ENCODE peak calls at places on chromosomes 1 and 21, in nine cellular contexts. One of them, this sample, is unnamed.

GRCh38 chr1:221863635-221864034 is 121.7 kb upstream of the DUSP10 start:
- DNase-seq in A549: no peak
- DNase-seq in GM10248: no peak
- DNase-seq in BE2C: no peak
- DNase-seq in prostate gland: no peak
- DNase-seq in GM06990: no peak
- DNase-seq in AG10803: no peak
- DNase-seq in CD4-positive, alpha-beta T cell: no peak
- DNase-seq in uterus: no peak
- DNase-seq in this sample: no peak

GRCh38 chr1:64744492-64745180 is at the start of gene RAVER2:
- DNase-seq in A549: peak; percentile 71
- DNase-seq in GM10248: peak; percentile 54
- DNase-seq in BE2C: peak; percentile 74
- DNase-seq in prostate gland: peak; percentile 84
- DNase-seq in GM06990: peak; percentile 27
- DNase-seq in AG10803: peak; percentile 44
- DNase-seq in CD4-positive, alpha-beta T cell: peak; percentile 37
- DNase-seq in uterus: peak; percentile 74
- DNase-seq in this sample: peak; percentile 95

GRCh38 chr1:203291201-203292096 is 13.9 kb upstream of the BTG2 start:
- DNase-seq in A549: peak; percentile 41
- DNase-seq in GM10248: no peak
- DNase-seq in BE2C: no peak
- DNase-seq in prostate gland: no peak
- DNase-seq in GM06990: no peak
- DNase-seq in AG10803: no peak
- DNase-seq in CD4-positive, alpha-beta T cell: no peak
- DNase-seq in uterus: peak; percentile 70
- DNase-seq in this sample: no peak

GRCh38 chr1:226973898-226974543 is 33.9 kb downstream of the COQ8A start:
- DNase-seq in A549: no peak
- DNase-seq in GM10248: no peak
- DNase-seq in BE2C: no peak
- DNase-seq in prostate gland: no peak
- DNase-seq in GM06990: no peak
- DNase-seq in AG10803: peak; percentile 58
- DNase-seq in CD4-positive, alpha-beta T cell: no peak
- DNase-seq in uterus: peak; percentile 82
- DNase-seq in this sample: no peak

GRCh38 chr1:111733183-111733995 is 5.8 kb downstream of the INKA2 start:
- DNase-seq in A549: peak; percentile 52
- DNase-seq in GM10248: no peak
- DNase-seq in BE2C: no peak
- DNase-seq in prostate gland: no peak
- DNase-seq in GM06990: no peak
- DNase-seq in AG10803: peak; percentile 78
- DNase-seq in CD4-positive, alpha-beta T cell: no peak
- DNase-seq in uterus: peak; percentile 51
- DNase-seq in this sample: no peak

GRCh38 chr1:1156140-1157032 is 17.3 kb upstream of the TTLL10 start:
- DNase-seq in A549: no peak
- DNase-seq in GM10248: no peak
- DNase-seq in BE2C: no peak
- DNase-seq in prostate gland: no peak
- DNase-seq in GM06990: no peak
- DNase-seq in AG10803: no peak
- DNase-seq in CD4-positive, alpha-beta T cell: no peak
- DNase-seq in uterus: no peak
- DNase-seq in this sample: no peak

GRCh38 chr21:45226540-45227326 is 61.0 kb downstream of the POFUT2 start:
- DNase-seq in A549: no peak
- DNase-seq in GM10248: no peak
- DNase-seq in BE2C: no peak
- DNase-seq in prostate gland: no peak
- DNase-seq in GM06990: no peak
- DNase-seq in AG10803: peak; percentile 13
- DNase-seq in CD4-positive, alpha-beta T cell: peak; percentile 15
- DNase-seq in uterus: no peak
- DNase-seq in this sample: peak; percentile 63

GRCh38 chr1:41728403-41729202 is 190.1 kb downstream of the HIVEP3 start:
- DNase-seq in A549: no peak
- DNase-seq in GM10248: peak; percentile 89
- DNase-seq in BE2C: peak; percentile 14
- DNase-seq in prostate gland: no peak
- DNase-seq in GM06990: peak; percentile 86
- DNase-seq in AG10803: no peak
- DNase-seq in CD4-positive, alpha-beta T cell: no peak
- DNase-seq in uterus: no peak
- DNase-seq in this sample: no peak

GRCh38 chr1:220685879-220686278 is 4.3 kb upstream of the C1orf115 start:
- DNase-seq in A549: peak; percentile 53
- DNase-seq in GM10248: no peak
- DNase-seq in BE2C: no peak
- DNase-seq in prostate gland: no peak
- DNase-seq in GM06990: no peak
- DNase-seq in AG10803: no peak
- DNase-seq in CD4-positive, alpha-beta T cell: no peak
- DNase-seq in uterus: no peak
- DNase-seq in this sample: no peak

GRCh38 chr1:235714205-235714897 is 64.8 kb upstream of the GNG4 start:
- DNase-seq in A549: no peak
- DNase-seq in GM10248: no peak
- DNase-seq in BE2C: no peak
- DNase-seq in prostate gland: no peak
- DNase-seq in GM06990: no peak
- DNase-seq in AG10803: no peak
- DNase-seq in CD4-positive, alpha-beta T cell: no peak
- DNase-seq in uterus: no peak
- DNase-seq in this sample: no peak

GRCh38 chr21:42863504-42863870 is 15.9 kb downstream of the WDR4 start:
- DNase-seq in A549: no peak
- DNase-seq in GM10248: no peak
- DNase-seq in BE2C: no peak
- DNase-seq in prostate gland: no peak
- DNase-seq in GM06990: no peak
- DNase-seq in AG10803: no peak
- DNase-seq in CD4-positive, alpha-beta T cell: no peak
- DNase-seq in uterus: no peak
- DNase-seq in this sample: no peak

GRCh38 chr1:169108897-169109560 is 2.5 kb downstream of the ATP1B1 start:
- DNase-seq in A549: peak; percentile 73
- DNase-seq in GM10248: peak; percentile 45
- DNase-seq in BE2C: peak; percentile 69
- DNase-seq in prostate gland: peak; percentile 30
- DNase-seq in GM06990: no peak
- DNase-seq in AG10803: no peak
- DNase-seq in CD4-positive, alpha-beta T cell: no peak
- DNase-seq in uterus: no peak
- DNase-seq in this sample: no peak

GRCh38 chr1:50450861-50451653 is 27.8 kb upstream of the DMRTA2 start:
- DNase-seq in A549: no peak
- DNase-seq in GM10248: no peak
- DNase-seq in BE2C: no peak
- DNase-seq in prostate gland: no peak
- DNase-seq in GM06990: no peak
- DNase-seq in AG10803: no peak
- DNase-seq in CD4-positive, alpha-beta T cell: no peak
- DNase-seq in uterus: no peak
- DNase-seq in this sample: no peak

GRCh38 chr1:33712176-33712575 is 151.7 kb upstream of the HMGB4 start:
- DNase-seq in A549: no peak
- DNase-seq in GM10248: no peak
- DNase-seq in BE2C: no peak
- DNase-seq in prostate gland: no peak
- DNase-seq in GM06990: no peak
- DNase-seq in AG10803: no peak
- DNase-seq in CD4-positive, alpha-beta T cell: no peak
- DNase-seq in uterus: no peak
- DNase-seq in this sample: no peak

GRCh38 chr1:65235867-65236805 is 73.2 kb upstream of the DNAJC6 start:
- DNase-seq in A549: peak; percentile 37
- DNase-seq in GM10248: peak; percentile 20
- DNase-seq in BE2C: no peak
- DNase-seq in prostate gland: no peak
- DNase-seq in GM06990: no peak
- DNase-seq in AG10803: peak; percentile 50
- DNase-seq in CD4-positive, alpha-beta T cell: no peak
- DNase-seq in uterus: no peak
- DNase-seq in this sample: no peak

GRCh38 chr1:18118078-18118477 is 10.5 kb downstream of the IGSF21 start:
- DNase-seq in A549: no peak
- DNase-seq in GM10248: no peak
- DNase-seq in BE2C: no peak
- DNase-seq in prostate gland: no peak
- DNase-seq in GM06990: no peak
- DNase-seq in AG10803: no peak
- DNase-seq in CD4-positive, alpha-beta T cell: no peak
- DNase-seq in uterus: no peak
- DNase-seq in this sample: no peak

GRCh38 chr1:39675220-39675619 is 3.3 kb upstream of the NT5C1A start:
- DNase-seq in A549: no peak
- DNase-seq in GM10248: no peak
- DNase-seq in BE2C: peak; percentile 67
- DNase-seq in prostate gland: no peak
- DNase-seq in GM06990: no peak
- DNase-seq in AG10803: no peak
- DNase-seq in CD4-positive, alpha-beta T cell: no peak
- DNase-seq in uterus: no peak
- DNase-seq in this sample: no peak

GRCh38 chr1:39671433-39671792 is 494 bp downstream of the NT5C1A start:
- DNase-seq in A549: no peak
- DNase-seq in GM10248: no peak
- DNase-seq in BE2C: peak; percentile 65
- DNase-seq in prostate gland: no peak
- DNase-seq in GM06990: no peak
- DNase-seq in AG10803: no peak
- DNase-seq in CD4-positive, alpha-beta T cell: no peak
- DNase-seq in uterus: no peak
- DNase-seq in this sample: peak; percentile 82

GRCh38 chr1:39671793-39672550 is at the start of gene NT5C1A:
- DNase-seq in A549: no peak
- DNase-seq in GM10248: peak; percentile 66
- DNase-seq in BE2C: peak; percentile 51
- DNase-seq in prostate gland: no peak
- DNase-seq in GM06990: peak; percentile 57
- DNase-seq in AG10803: no peak
- DNase-seq in CD4-positive, alpha-beta T cell: no peak
- DNase-seq in uterus: no peak
- DNase-seq in this sample: peak; percentile 63

GRCh38 chr1:39672551-39672947 is 642 bp upstream of the NT5C1A start:
- DNase-seq in A549: no peak
- DNase-seq in GM10248: peak; percentile 61
- DNase-seq in BE2C: peak; percentile 39
- DNase-seq in prostate gland: no peak
- DNase-seq in GM06990: no peak
- DNase-seq in AG10803: no peak
- DNase-seq in CD4-positive, alpha-beta T cell: peak; percentile 27
- DNase-seq in uterus: no peak
- DNase-seq in this sample: peak; percentile 65

DNA sequence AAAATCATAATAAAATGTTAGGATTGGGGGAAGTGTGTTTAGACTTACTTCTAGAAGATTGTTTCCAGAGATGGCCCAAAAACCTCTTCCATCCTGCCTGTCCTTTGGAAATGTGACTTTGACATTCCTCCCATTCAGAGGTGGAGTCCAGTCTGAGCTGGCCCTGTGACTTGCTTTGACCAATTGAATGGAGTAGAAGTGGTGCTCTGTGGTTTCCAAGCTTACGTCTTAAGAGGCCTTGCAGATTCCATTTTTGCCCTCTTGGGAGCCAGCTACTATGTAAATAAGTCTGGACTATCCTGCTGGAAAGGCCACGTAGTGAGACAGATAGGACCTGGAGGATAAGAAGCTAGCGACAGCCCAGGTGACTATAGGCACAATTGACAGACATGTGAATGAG is 1.3 kb upstream of the NT5C1A start:
- DNase-seq in A549: no peak
- DNase-seq in GM10248: no peak
- DNase-seq in BE2C: no peak
- DNase-seq in prostate gland: no peak
- DNase-seq in GM06990: no peak
- DNase-seq in AG10803: no peak
- DNase-seq in CD4-positive, alpha-beta T cell: no peak
- DNase-seq in uterus: no peak
- DNase-seq in this sample: no peak
- TF ChIP-seq CTCF in A549: no peak
- TF ChIP-seq CTCF in GM10248: no peak
- TF ChIP-seq CTCF in BE2C: no peak
- TF ChIP-seq CTCF in prostate gland: no peak
- TF ChIP-seq CTCF in GM06990: no peak
- TF ChIP-seq CTCF in AG10803: no peak
- TF ChIP-seq CTCF in CD4-positive, alpha-beta T cell: no peak
- TF ChIP-seq CTCF in uterus: no peak
- TF ChIP-seq CTCF in this sample: no peak

DNA sequence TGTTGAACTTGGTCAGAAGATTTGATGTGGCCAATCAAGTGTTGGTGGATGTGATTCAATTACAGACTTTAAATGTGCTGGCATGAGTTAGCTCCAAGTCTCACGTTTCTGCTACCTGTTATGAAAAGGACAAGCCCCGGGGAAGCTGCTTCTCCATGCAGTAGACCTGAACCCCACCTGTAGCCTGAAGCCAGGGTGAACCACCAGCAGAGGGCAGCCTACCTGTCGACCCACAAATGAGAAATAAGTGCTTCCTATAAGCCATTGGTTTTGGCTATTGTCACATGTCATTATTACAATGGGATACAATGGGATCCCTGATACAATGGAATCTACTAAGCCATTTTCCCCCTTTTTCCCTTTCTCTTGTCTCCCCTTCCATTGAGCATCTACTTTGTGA is 230.2 kb downstream of the PRDM2 start:
- DNase-seq in A549: peak; percentile 22
- DNase-seq in GM10248: peak; percentile 47
- DNase-seq in BE2C: no peak
- DNase-seq in prostate gland: no peak
- DNase-seq in GM06990: no peak
- DNase-seq in AG10803: no peak
- DNase-seq in CD4-positive, alpha-beta T cell: no peak
- DNase-seq in uterus: no peak
- DNase-seq in this sample: no peak
- TF ChIP-seq CTCF in A549: no peak
- TF ChIP-seq CTCF in GM10248: peak; percentile 49
- TF ChIP-seq CTCF in BE2C: peak; percentile 37
- TF ChIP-seq CTCF in prostate gland: no peak
- TF ChIP-seq CTCF in GM06990: peak; percentile 76
- TF ChIP-seq CTCF in AG10803: no peak
- TF ChIP-seq CTCF in CD4-positive, alpha-beta T cell: no peak
- TF ChIP-seq CTCF in uterus: no peak
- TF ChIP-seq CTCF in this sample: no peak

GRCh38 chr1:53255031-53255430 is 16.7 kb upstream of the MAGOH start:
- DNase-seq in A549: no peak
- DNase-seq in GM10248: no peak
- DNase-seq in BE2C: no peak
- DNase-seq in prostate gland: no peak
- DNase-seq in GM06990: no peak
- DNase-seq in AG10803: no peak
- DNase-seq in CD4-positive, alpha-beta T cell: no peak
- DNase-seq in uterus: no peak
- DNase-seq in this sample: no peak
- TF ChIP-seq CTCF in A549: no peak
- TF ChIP-seq CTCF in GM10248: no peak
- TF ChIP-seq CTCF in BE2C: no peak
- TF ChIP-seq CTCF in prostate gland: no peak
- TF ChIP-seq CTCF in GM06990: no peak
- TF ChIP-seq CTCF in AG10803: no peak
- TF ChIP-seq CTCF in CD4-positive, alpha-beta T cell: no peak
- TF ChIP-seq CTCF in uterus: no peak
- TF ChIP-seq CTCF in this sample: peak; percentile 30

GRCh38 chr1:88549536-88549935 is 134.5 kb upstream of the PKN2 start:
- DNase-seq in A549: no peak
- DNase-seq in GM10248: no peak
- DNase-seq in BE2C: no peak
- DNase-seq in prostate gland: no peak
- DNase-seq in GM06990: no peak
- DNase-seq in AG10803: peak; percentile 5
- DNase-seq in CD4-positive, alpha-beta T cell: no peak
- DNase-seq in uterus: no peak
- DNase-seq in this sample: no peak
- TF ChIP-seq CTCF in A549: peak; percentile 29
- TF ChIP-seq CTCF in GM10248: no peak
- TF ChIP-seq CTCF in BE2C: peak; percentile 24
- TF ChIP-seq CTCF in prostate gland: peak; percentile 9
- TF ChIP-seq CTCF in GM06990: peak; percentile 2
- TF ChIP-seq CTCF in AG10803: peak; percentile 38
- TF ChIP-seq CTCF in CD4-positive, alpha-beta T cell: no peak
- TF ChIP-seq CTCF in uterus: no peak
- TF ChIP-seq CTCF in this sample: peak; percentile 72

This sample was measured in chondrocyte.